ENCODE peak calls at places on chromosomes 2 and 18, in five cellular contexts. One of them, this sample, is unnamed.

GRCh38 chr2:45450633-45451032 is 160.4 kb downstream of the SRBD1 start:
- DNase-seq in H1: no peak
- DNase-seq in adrenal gland: no peak
- DNase-seq in IMR-90: no peak
- DNase-seq in GM12878: no peak
- DNase-seq in this sample: no peak

GRCh38 chr2:11305958-11306357 is 38.5 kb downstream of the ROCK2 start:
- DNase-seq in H1: no peak
- DNase-seq in IMR-90: peak
- DNase-seq in adrenal gland: no peak
- DNase-seq in GM12878: no peak
- DNase-seq in this sample: no peak

GRCh38 chr2:61045999-61046398 is 19.7 kb upstream of the SANBR start:
- DNase-seq in H1: no peak
- DNase-seq in GM12878: no peak
- DNase-seq in adrenal gland: no peak
- DNase-seq in IMR-90: peak
- DNase-seq in this sample: no peak

GRCh38 chr2:178530625-178531142 is 50.4 kb downstream of the PLEKHA3 start:
- DNase-seq in adrenal gland: no peak
- DNase-seq in GM12878: peak
- DNase-seq in IMR-90: no peak
- DNase-seq in H1: no peak
- DNase-seq in this sample: no peak

GRCh38 chr18:9612215-9612830 is 2.0 kb downstream of the PPP4R1 start:
- DNase-seq in GM12878: no peak
- DNase-seq in adrenal gland: peak
- DNase-seq in IMR-90: peak
- DNase-seq in H1: no peak
- DNase-seq in this sample: peak

GRCh38 chr2:182767578-182767977 is 51.5 kb downstream of the DNAJC10 start:
- DNase-seq in H1: no peak
- DNase-seq in GM12878: no peak
- DNase-seq in adrenal gland: peak
- DNase-seq in IMR-90: peak
- DNase-seq in this sample: peak

GRCh38 chr2:74390601-74391000 is 10.5 kb upstream of the DCTN1 start:
- DNase-seq in H1: no peak
- DNase-seq in IMR-90: no peak
- DNase-seq in adrenal gland: no peak
- DNase-seq in GM12878: no peak
- DNase-seq in this sample: no peak

GRCh38 chr2:100606332-100606731 is 43.5 kb downstream of the PDCL3 start:
- DNase-seq in GM12878: no peak
- DNase-seq in IMR-90: no peak
- DNase-seq in H1: no peak
- DNase-seq in adrenal gland: no peak
- DNase-seq in this sample: no peak

GRCh38 chr2:206474059-206474458 is 30.7 kb downstream of the ADAM23 start:
- DNase-seq in adrenal gland: no peak
- DNase-seq in GM12878: no peak
- DNase-seq in H1: no peak
- DNase-seq in IMR-90: no peak
- DNase-seq in this sample: no peak

GRCh38 chr2:239339726-239340654 is 60.8 kb downstream of the HDAC4 start:
- DNase-seq in IMR-90: no peak
- DNase-seq in GM12878: peak
- DNase-seq in H1: no peak
- DNase-seq in adrenal gland: no peak
- DNase-seq in this sample: no peak

GRCh38 chr2:163466583-163466982 is 269.2 kb downstream of the FIGN start:
- DNase-seq in adrenal gland: no peak
- DNase-seq in GM12878: no peak
- DNase-seq in H1: no peak
- DNase-seq in IMR-90: no peak
- DNase-seq in this sample: no peak

GRCh38 chr18:57727952-57728807 is 74.9 kb downstream of the ATP8B1 start:
- DNase-seq in H1: no peak
- DNase-seq in IMR-90: peak
- DNase-seq in adrenal gland: no peak
- DNase-seq in GM12878: no peak
- DNase-seq in this sample: no peak

GRCh38 chr18:57733861-57734260 is 69.3 kb downstream of the ATP8B1 start:
- DNase-seq in GM12878: no peak
- DNase-seq in adrenal gland: no peak
- DNase-seq in IMR-90: no peak
- DNase-seq in H1: no peak
- DNase-seq in this sample: no peak

GRCh38 chr18:57730146-57730545 is 73.0 kb downstream of the ATP8B1 start:
- DNase-seq in adrenal gland: no peak
- DNase-seq in IMR-90: no peak
- DNase-seq in GM12878: no peak
- DNase-seq in H1: no peak
- DNase-seq in this sample: no peak

DNA sequence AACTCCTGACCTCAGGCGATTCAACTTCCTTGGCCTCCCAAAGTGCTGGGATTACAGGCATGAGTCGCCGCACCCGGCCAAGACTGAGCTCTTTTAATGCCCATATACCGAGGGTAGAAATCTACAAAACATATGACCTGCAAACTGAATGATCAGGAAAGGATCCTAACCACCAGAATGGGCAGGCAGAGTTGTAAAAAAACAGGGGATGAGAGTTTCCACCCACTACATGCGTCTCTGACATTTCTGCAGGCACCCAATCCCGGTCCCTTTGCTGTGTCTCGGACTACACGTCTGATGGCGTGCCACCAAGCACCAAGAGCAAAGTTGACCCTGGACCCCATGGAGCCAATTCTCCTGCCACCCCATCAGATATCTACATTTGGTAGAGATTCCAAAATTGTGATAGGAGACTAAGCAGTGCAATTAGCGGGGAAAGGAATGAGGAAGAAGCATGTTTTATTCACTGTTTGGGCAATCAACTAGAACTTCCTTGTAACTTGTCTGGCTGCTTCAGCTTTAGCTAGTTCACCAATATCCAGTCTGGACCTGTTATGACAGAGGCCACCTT is 74.1 kb downstream of the ATP8B1 start:
- DNase-seq in H1: no peak
- DNase-seq in GM12878: no peak
- DNase-seq in adrenal gland: no peak
- DNase-seq in IMR-90: peak
- DNase-seq in this sample: no peak
- TF ChIP-seq POLR2A in H1: no peak
- TF ChIP-seq POLR2A in GM12878: no peak
- TF ChIP-seq POLR2A in adrenal gland: no peak
- TF ChIP-seq POLR2A in IMR-90: no peak
- TF ChIP-seq POLR2A in this sample: no peak

DNA sequence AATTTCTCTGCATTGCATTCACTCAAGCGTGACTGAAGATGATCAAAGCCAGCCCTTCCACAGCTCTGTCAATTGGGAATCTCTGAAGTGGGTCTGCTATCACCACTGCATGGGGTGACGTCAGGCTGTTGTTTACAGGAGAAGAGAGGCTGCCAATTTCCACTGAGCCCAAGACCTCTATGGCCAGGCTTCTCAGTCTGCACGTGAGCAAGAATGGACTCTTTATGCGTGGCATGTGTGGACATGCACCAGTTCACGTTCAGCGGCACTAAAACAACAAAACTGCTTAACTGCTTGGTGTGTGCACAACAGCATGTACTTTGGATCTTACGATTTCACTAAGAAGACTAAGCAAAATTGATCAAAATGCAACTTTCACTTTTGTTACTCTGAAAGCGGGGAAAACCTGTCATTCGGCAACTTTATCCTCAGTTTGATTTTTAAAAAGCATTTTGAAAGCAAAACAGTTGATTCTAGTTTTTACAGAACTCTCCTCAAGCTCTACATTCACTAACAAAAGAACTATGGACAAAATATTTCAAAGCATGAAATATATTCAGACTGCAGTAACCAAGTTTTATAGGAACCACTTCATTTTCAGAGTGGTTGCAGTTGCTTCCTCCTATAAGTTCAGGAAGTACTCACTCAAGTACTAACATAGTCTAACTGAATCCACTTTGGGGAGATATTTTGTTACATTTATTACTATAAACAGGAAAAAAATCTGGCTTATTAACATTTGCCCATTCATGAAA is 77.0 kb upstream of the SERTAD2 start:
- DNase-seq in adrenal gland: peak
- DNase-seq in H1: no peak
- DNase-seq in IMR-90: peak
- DNase-seq in GM12878: peak
- DNase-seq in this sample: peak
- TF ChIP-seq POLR2A in adrenal gland: no peak
- TF ChIP-seq POLR2A in H1: no peak
- TF ChIP-seq POLR2A in IMR-90: no peak
- TF ChIP-seq POLR2A in GM12878: no peak
- TF ChIP-seq POLR2A in this sample: peak

DNA sequence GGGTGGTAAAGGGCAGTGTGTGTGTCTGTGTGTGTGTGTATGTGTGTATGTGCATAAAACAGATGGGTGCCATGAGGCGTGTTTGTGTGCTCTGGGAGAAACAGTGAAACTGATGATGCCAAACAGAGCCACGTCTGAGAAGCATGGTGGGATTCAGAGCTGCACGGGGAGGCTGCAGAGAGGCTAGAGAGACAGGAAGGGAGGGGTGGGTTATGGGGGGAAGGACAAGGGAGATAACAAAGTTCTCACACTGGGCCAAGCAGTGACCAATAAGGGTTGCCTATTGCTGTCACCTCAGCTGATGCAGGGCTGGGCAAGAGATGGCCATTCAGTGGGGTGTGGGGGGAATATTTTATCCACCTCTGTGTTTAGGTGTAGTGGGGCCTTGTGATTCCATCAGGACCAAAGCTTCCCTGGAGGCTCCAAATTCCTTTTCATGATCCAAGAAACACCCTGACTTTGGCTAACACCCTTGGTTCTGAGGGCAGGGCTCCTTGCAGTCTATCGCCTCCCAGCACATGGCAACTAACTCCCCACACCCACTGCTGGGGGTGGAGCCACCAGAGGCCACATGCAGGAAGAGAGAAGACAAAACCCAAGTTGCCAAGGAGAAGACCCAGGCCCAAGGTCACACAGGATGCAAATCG is 54.2 kb upstream of the POMC start:
- DNase-seq in H1: no peak
- DNase-seq in GM12878: no peak
- DNase-seq in adrenal gland: no peak
- DNase-seq in IMR-90: no peak
- DNase-seq in this sample: peak
- TF ChIP-seq POLR2A in H1: no peak
- TF ChIP-seq POLR2A in GM12878: no peak
- TF ChIP-seq POLR2A in adrenal gland: no peak
- TF ChIP-seq POLR2A in IMR-90: no peak
- TF ChIP-seq POLR2A in this sample: peak

GRCh38 chr18:58078889-58079573 is 35.0 kb downstream of the NEDD4L start:
- DNase-seq in GM12878: no peak
- DNase-seq in H1: no peak
- DNase-seq in adrenal gland: no peak
- DNase-seq in IMR-90: no peak
- DNase-seq in this sample: peak
- TF ChIP-seq POLR2A in GM12878: no peak
- TF ChIP-seq POLR2A in H1: no peak
- TF ChIP-seq POLR2A in adrenal gland: no peak
- TF ChIP-seq POLR2A in IMR-90: no peak
- TF ChIP-seq POLR2A in this sample: peak

DNA sequence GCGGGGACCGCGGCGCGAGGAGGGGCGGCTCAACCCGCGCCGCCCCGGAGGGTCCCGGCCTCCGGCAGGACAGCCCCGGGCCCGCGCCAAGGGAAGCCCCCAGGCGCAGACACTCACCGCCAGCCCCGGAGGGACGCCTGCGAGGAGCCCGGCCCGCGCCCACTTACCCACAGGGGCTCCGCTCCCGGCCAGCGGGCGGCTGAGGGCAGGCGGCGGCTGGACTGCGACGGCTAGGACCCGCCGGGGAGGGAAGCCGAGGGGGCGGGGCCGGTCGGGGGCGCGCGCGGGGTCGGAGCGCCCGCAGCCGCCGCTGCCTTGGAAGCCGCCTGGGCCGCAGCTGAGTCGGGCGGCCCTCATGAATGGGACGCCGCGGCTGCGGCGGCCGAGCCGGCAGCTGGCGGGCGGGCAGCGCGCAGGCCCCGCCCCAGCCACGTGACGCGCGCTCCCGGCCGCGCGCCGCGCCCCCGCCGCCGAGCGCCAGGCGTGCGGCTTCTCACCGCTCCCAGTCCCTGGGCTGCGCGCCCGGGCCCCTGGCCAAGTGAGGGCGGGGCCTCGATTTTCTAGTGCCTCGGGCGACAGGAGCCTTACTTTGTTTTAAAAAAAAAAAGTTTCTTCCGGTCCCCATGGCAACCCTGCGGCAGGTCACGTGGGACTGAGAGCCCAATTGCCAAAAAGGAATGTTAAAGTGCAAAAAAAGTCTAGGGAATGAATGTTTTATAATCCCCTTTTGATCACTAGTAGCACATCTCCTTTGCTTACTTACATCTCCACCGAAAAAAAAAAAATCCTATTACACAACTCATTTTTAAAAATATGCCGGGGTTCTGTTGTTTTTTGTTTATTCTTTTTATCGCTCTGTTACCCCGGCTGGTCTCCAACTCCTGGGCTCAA is at the start of gene LPIN2:
- DNase-seq in GM12878: peak
- DNase-seq in IMR-90: peak
- DNase-seq in H1: peak
- DNase-seq in adrenal gland: peak
- DNase-seq in this sample: peak
- TF ChIP-seq POLR2A in GM12878: peak
- TF ChIP-seq POLR2A in IMR-90: peak
- TF ChIP-seq POLR2A in H1: no peak
- TF ChIP-seq POLR2A in adrenal gland: peak
- TF ChIP-seq POLR2A in this sample: peak

DNA sequence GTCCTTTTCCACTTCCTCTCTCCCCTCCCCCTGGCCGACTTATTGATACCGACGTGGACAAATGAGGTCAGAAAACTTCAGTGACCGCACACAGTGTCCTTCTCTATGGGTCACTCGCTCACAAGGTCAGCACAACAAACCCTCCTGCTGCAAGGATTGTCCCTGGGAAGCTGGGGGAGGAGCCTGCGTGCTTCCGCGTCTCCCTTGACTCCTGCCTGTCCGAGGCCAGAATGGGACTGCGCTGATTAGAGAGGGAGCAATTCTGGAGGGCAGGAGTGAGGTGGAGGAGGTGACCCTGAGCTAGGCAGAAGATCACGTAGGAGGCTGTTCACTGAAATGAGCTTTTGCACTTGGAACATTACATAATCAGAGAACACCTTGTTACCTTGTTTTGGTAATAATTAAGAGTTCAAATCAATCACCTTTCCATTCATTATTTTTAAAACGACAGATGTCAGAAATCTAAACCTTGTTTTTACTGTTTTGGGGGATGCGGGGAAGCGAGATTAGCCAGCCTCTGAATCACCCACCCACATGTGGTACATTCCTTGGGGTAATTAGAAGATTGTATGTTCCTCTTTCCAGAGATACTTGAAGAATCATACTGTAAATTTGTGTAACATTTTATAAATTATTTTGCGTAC is 70.6 kb downstream of the CTAGE1 start:
- DNase-seq in adrenal gland: peak
- DNase-seq in GM12878: no peak
- DNase-seq in IMR-90: peak
- DNase-seq in H1: peak
- DNase-seq in this sample: no peak
- TF ChIP-seq POLR2A in adrenal gland: peak
- TF ChIP-seq POLR2A in GM12878: no peak
- TF ChIP-seq POLR2A in IMR-90: no peak
- TF ChIP-seq POLR2A in H1: no peak
- TF ChIP-seq POLR2A in this sample: no peak

This sample was measured in erythroblast.